ENCODE peak calls at places on chromosomes 1 and 21, in seven cellular contexts. One of them, this sample, is unnamed.
A peak's percentile ranks its signal among the peaks of the same experiment; 100 is the strongest.

GRCh38 chr1:61109910-61110309 is 27.5 kb downstream of the NFIA start:
- DNase-seq in mesenchymal stem cell: no peak
- DNase-seq in mesendoderm: no peak
- DNase-seq in psoas muscle: no peak
- DNase-seq in SK-N-SH: no peak
- DNase-seq in iPS DF 6.9: no peak
- DNase-seq in left ventricle myocardium inferior: no peak
- DNase-seq in this sample: no peak

GRCh38 chr1:184747089-184747955 is 7.3 kb downstream of the EDEM3 start:
- DNase-seq in mesenchymal stem cell: no peak
- DNase-seq in mesendoderm: no peak
- DNase-seq in psoas muscle: no peak
- DNase-seq in SK-N-SH: no peak
- DNase-seq in iPS DF 6.9: no peak
- DNase-seq in left ventricle myocardium inferior: no peak
- DNase-seq in this sample: no peak

GRCh38 chr1:217574265-217574949 is 56.5 kb downstream of the GPATCH2 start:
- DNase-seq in mesenchymal stem cell: no peak
- DNase-seq in mesendoderm: no peak
- DNase-seq in psoas muscle: no peak
- DNase-seq in SK-N-SH: no peak
- DNase-seq in iPS DF 6.9: no peak
- DNase-seq in left ventricle myocardium inferior: no peak
- DNase-seq in this sample: no peak

GRCh38 chr1:170617595-170618215 is 46.2 kb upstream of the PRRX1 start:
- DNase-seq in mesenchymal stem cell: no peak
- DNase-seq in mesendoderm: no peak
- DNase-seq in psoas muscle: no peak
- DNase-seq in SK-N-SH: no peak
- DNase-seq in iPS DF 6.9: no peak
- DNase-seq in left ventricle myocardium inferior: no peak
- DNase-seq in this sample: no peak

GRCh38 chr1:215114154-215114933 is 31.8 kb downstream of the KCNK2 start:
- DNase-seq in mesenchymal stem cell: peak; percentile 51
- DNase-seq in mesendoderm: no peak
- DNase-seq in psoas muscle: no peak
- DNase-seq in SK-N-SH: no peak
- DNase-seq in iPS DF 6.9: no peak
- DNase-seq in left ventricle myocardium inferior: no peak
- DNase-seq in this sample: no peak

GRCh38 chr1:79811173-79811572 is 804.6 kb upstream of the ADGRL4 start:
- DNase-seq in mesenchymal stem cell: peak; percentile 85
- DNase-seq in mesendoderm: no peak
- DNase-seq in psoas muscle: no peak
- DNase-seq in SK-N-SH: no peak
- DNase-seq in iPS DF 6.9: no peak
- DNase-seq in left ventricle myocardium inferior: no peak
- DNase-seq in this sample: no peak

GRCh38 chr1:7743346-7743745 is 27.8 kb upstream of the VAMP3 start:
- DNase-seq in mesenchymal stem cell: no peak
- DNase-seq in mesendoderm: no peak
- DNase-seq in psoas muscle: no peak
- DNase-seq in SK-N-SH: peak; percentile 58
- DNase-seq in iPS DF 6.9: no peak
- DNase-seq in left ventricle myocardium inferior: no peak
- DNase-seq in this sample: no peak

GRCh38 chr1:111904478-111905218 is 84.8 kb downstream of the KCND3 start:
- DNase-seq in mesenchymal stem cell: no peak
- DNase-seq in mesendoderm: peak; percentile 60
- DNase-seq in psoas muscle: no peak
- DNase-seq in SK-N-SH: peak; percentile 43
- DNase-seq in iPS DF 6.9: peak; percentile 9
- DNase-seq in left ventricle myocardium inferior: peak; percentile 38
- DNase-seq in this sample: peak; percentile 70

GRCh38 chr1:221620437-221621384 is 121.2 kb downstream of the DUSP10 start:
- DNase-seq in mesenchymal stem cell: no peak
- DNase-seq in mesendoderm: no peak
- DNase-seq in psoas muscle: no peak
- DNase-seq in SK-N-SH: peak; percentile 27
- DNase-seq in iPS DF 6.9: no peak
- DNase-seq in left ventricle myocardium inferior: no peak
- DNase-seq in this sample: no peak

GRCh38 chr1:22207605-22208264 is 64.8 kb upstream of the WNT4 start:
- DNase-seq in mesenchymal stem cell: no peak
- DNase-seq in mesendoderm: no peak
- DNase-seq in psoas muscle: peak; percentile 57
- DNase-seq in SK-N-SH: peak; percentile 50
- DNase-seq in iPS DF 6.9: no peak
- DNase-seq in left ventricle myocardium inferior: no peak
- DNase-seq in this sample: no peak

GRCh38 chr1:240100351-240100750 is 8.7 kb downstream of the FMN2 start:
- DNase-seq in mesenchymal stem cell: no peak
- DNase-seq in mesendoderm: no peak
- DNase-seq in psoas muscle: no peak
- DNase-seq in SK-N-SH: no peak
- DNase-seq in iPS DF 6.9: no peak
- DNase-seq in left ventricle myocardium inferior: no peak
- DNase-seq in this sample: no peak

GRCh38 chr1:75134939-75135828 is 996 bp downstream of the LHX8 start:
- DNase-seq in mesenchymal stem cell: peak; percentile 34
- DNase-seq in mesendoderm: peak; percentile 73
- DNase-seq in psoas muscle: no peak
- DNase-seq in SK-N-SH: peak; percentile 38
- DNase-seq in iPS DF 6.9: no peak
- DNase-seq in left ventricle myocardium inferior: no peak
- DNase-seq in this sample: peak; percentile 83

GRCh38 chr21:16323586-16323985 is 593.8 kb downstream of the USP25 start:
- DNase-seq in mesenchymal stem cell: no peak
- DNase-seq in mesendoderm: no peak
- DNase-seq in psoas muscle: no peak
- DNase-seq in SK-N-SH: no peak
- DNase-seq in iPS DF 6.9: no peak
- DNase-seq in left ventricle myocardium inferior: no peak
- DNase-seq in this sample: no peak

GRCh38 chr1:150995896-150996295 is 10.8 kb downstream of the MINDY1 start:
- DNase-seq in mesenchymal stem cell: peak; percentile 70
- DNase-seq in mesendoderm: peak; percentile 69
- DNase-seq in psoas muscle: peak; percentile 78
- DNase-seq in SK-N-SH: peak; percentile 43
- DNase-seq in iPS DF 6.9: no peak
- DNase-seq in left ventricle myocardium inferior: peak; percentile 28
- DNase-seq in this sample: peak; percentile 86

GRCh38 chr1:150997949-150998348 is 8.8 kb downstream of the MINDY1 start:
- DNase-seq in mesenchymal stem cell: no peak
- DNase-seq in mesendoderm: no peak
- DNase-seq in psoas muscle: no peak
- DNase-seq in SK-N-SH: no peak
- DNase-seq in iPS DF 6.9: no peak
- DNase-seq in left ventricle myocardium inferior: no peak
- DNase-seq in this sample: no peak

GRCh38 chr1:150992626-150993025 is 10.5 kb downstream of the ANXA9 start:
- DNase-seq in mesenchymal stem cell: no peak
- DNase-seq in mesendoderm: no peak
- DNase-seq in psoas muscle: no peak
- DNase-seq in SK-N-SH: no peak
- DNase-seq in iPS DF 6.9: no peak
- DNase-seq in left ventricle myocardium inferior: no peak
- DNase-seq in this sample: no peak

GRCh38 chr1:150997126-150997872 is 9.4 kb downstream of the MINDY1 start:
- DNase-seq in mesenchymal stem cell: no peak
- DNase-seq in mesendoderm: no peak
- DNase-seq in psoas muscle: no peak
- DNase-seq in SK-N-SH: no peak
- DNase-seq in iPS DF 6.9: no peak
- DNase-seq in left ventricle myocardium inferior: no peak
- DNase-seq in this sample: no peak

GRCh38 chr1:150994248-150994647 is 12.2 kb downstream of the ANXA9 start:
- DNase-seq in mesenchymal stem cell: no peak
- DNase-seq in mesendoderm: no peak
- DNase-seq in psoas muscle: no peak
- DNase-seq in SK-N-SH: no peak
- DNase-seq in iPS DF 6.9: no peak
- DNase-seq in left ventricle myocardium inferior: no peak
- DNase-seq in this sample: no peak
- H3K4me3 ChIP-seq in mesenchymal stem cell: no peak overlapping the region
- H3K4me3 ChIP-seq in mesendoderm: no peak overlapping the region
- H3K4me3 ChIP-seq in psoas muscle: no peak overlapping the region
- H3K4me3 ChIP-seq in SK-N-SH: no peak overlapping the region
- H3K4me3 ChIP-seq in iPS DF 6.9: no peak overlapping the region
- H3K4me3 ChIP-seq in left ventricle myocardium inferior: no peak overlapping the region
- H3K4me3 ChIP-seq in this sample: no peak overlapping the region

GRCh38 chr1:56529801-56530200 is 49.6 kb downstream of the PLPP3 start:
- DNase-seq in mesenchymal stem cell: no peak
- DNase-seq in mesendoderm: no peak
- DNase-seq in psoas muscle: no peak
- DNase-seq in SK-N-SH: no peak
- DNase-seq in iPS DF 6.9: no peak
- DNase-seq in left ventricle myocardium inferior: no peak
- DNase-seq in this sample: no peak
- H3K4me1 ChIP-seq in mesenchymal stem cell: peaks cover 2% of the 10 kb centered on the region
- H3K4me1 ChIP-seq in mesendoderm: peaks cover 18% of the 10 kb centered on the region
- H3K4me1 ChIP-seq in psoas muscle: peaks cover 56% of the 10 kb centered on the region
- H3K4me1 ChIP-seq in SK-N-SH: no peaks in the 10 kb centered on the region
- H3K4me1 ChIP-seq in iPS DF 6.9: peaks cover 21% of the 10 kb centered on the region
- H3K4me1 ChIP-seq in left ventricle myocardium inferior: peaks cover 100% of the 10 kb centered on the region
- H3K4me1 ChIP-seq in this sample: peaks cover 18% of the 10 kb centered on the region

GRCh38 chr21:29443398-29444010 is 144.8 kb downstream of the BACH1 start:
- DNase-seq in mesenchymal stem cell: no peak
- DNase-seq in mesendoderm: no peak
- DNase-seq in psoas muscle: no peak
- DNase-seq in SK-N-SH: no peak
- DNase-seq in iPS DF 6.9: no peak
- DNase-seq in left ventricle myocardium inferior: no peak
- DNase-seq in this sample: no peak

GRCh38 chr21:29453511-29453910 is 154.8 kb downstream of the BACH1 start:
- DNase-seq in mesenchymal stem cell: no peak
- DNase-seq in mesendoderm: no peak
- DNase-seq in psoas muscle: no peak
- DNase-seq in SK-N-SH: no peak
- DNase-seq in iPS DF 6.9: no peak
- DNase-seq in left ventricle myocardium inferior: no peak
- DNase-seq in this sample: no peak

GRCh38 chr21:29448766-29449165 is 150.0 kb downstream of the BACH1 start:
- DNase-seq in mesenchymal stem cell: no peak
- DNase-seq in mesendoderm: no peak
- DNase-seq in psoas muscle: no peak
- DNase-seq in SK-N-SH: no peak
- DNase-seq in iPS DF 6.9: no peak
- DNase-seq in left ventricle myocardium inferior: no peak
- DNase-seq in this sample: no peak

GRCh38 chr21:29454179-29454578 is 155.5 kb downstream of the BACH1 start:
- DNase-seq in mesenchymal stem cell: no peak
- DNase-seq in mesendoderm: no peak
- DNase-seq in psoas muscle: no peak
- DNase-seq in SK-N-SH: no peak
- DNase-seq in iPS DF 6.9: no peak
- DNase-seq in left ventricle myocardium inferior: no peak
- DNase-seq in this sample: no peak

DNA sequence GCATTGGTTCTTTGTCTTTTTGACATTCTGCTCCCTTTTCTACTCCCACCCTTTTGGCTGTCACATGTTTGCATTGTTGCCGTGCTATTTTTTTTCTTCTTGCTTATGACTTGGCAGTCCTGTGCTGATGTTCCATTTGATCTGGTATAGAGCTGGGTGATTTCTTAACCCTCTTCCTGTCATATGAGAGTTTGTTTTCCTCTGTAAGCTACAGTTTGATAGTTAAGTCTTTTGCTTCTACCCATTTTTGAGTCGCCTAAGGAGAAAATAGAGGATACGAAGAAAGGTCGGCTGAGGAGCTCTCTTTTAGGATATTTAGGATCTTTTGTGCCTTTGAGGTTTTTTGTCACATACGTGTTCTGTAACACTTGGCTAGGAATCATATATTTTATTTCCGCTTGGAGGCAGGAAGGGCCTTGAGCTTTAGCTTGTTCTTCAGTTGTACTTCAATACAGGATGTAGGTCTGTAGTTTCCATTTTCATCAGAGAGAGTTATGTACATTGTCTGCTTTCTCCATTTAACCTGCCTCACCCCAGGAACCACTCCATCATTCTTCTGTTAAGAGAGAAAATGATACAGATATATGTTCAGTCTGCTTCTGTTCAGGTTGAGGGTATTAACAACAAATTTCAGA is 150.7 kb downstream of the BACH1 start:
- DNase-seq in mesenchymal stem cell: no peak
- DNase-seq in mesendoderm: no peak
- DNase-seq in psoas muscle: no peak
- DNase-seq in SK-N-SH: no peak
- DNase-seq in iPS DF 6.9: no peak
- DNase-seq in left ventricle myocardium inferior: no peak
- DNase-seq in this sample: no peak
- H3K27ac ChIP-seq in mesenchymal stem cell: no peak overlapping the region
- H3K27ac ChIP-seq in mesendoderm: no peak overlapping the region
- H3K27ac ChIP-seq in psoas muscle: no peak overlapping the region
- H3K27ac ChIP-seq in SK-N-SH: no peak overlapping the region
- H3K27ac ChIP-seq in iPS DF 6.9: no peak overlapping the region
- H3K27ac ChIP-seq in left ventricle myocardium inferior: peak overlapping the region; percentile 43
- H3K27ac ChIP-seq in this sample: no peak overlapping the region

GRCh38 chr1:9425859-9426258 is 113.4 kb upstream of the SLC25A33 start:
- DNase-seq in mesenchymal stem cell: no peak
- DNase-seq in mesendoderm: no peak
- DNase-seq in psoas muscle: no peak
- DNase-seq in SK-N-SH: no peak
- DNase-seq in iPS DF 6.9: no peak
- DNase-seq in left ventricle myocardium inferior: no peak
- DNase-seq in this sample: no peak

GRCh38 chr1:9422921-9423505 is 116.3 kb upstream of the SLC25A33 start:
- DNase-seq in mesenchymal stem cell: no peak
- DNase-seq in mesendoderm: no peak
- DNase-seq in psoas muscle: no peak
- DNase-seq in SK-N-SH: no peak
- DNase-seq in iPS DF 6.9: no peak
- DNase-seq in left ventricle myocardium inferior: no peak
- DNase-seq in this sample: no peak

GRCh38 chr1:9422321-9422720 is 116.9 kb upstream of the SLC25A33 start:
- DNase-seq in mesenchymal stem cell: no peak
- DNase-seq in mesendoderm: no peak
- DNase-seq in psoas muscle: no peak
- DNase-seq in SK-N-SH: no peak
- DNase-seq in iPS DF 6.9: no peak
- DNase-seq in left ventricle myocardium inferior: no peak
- DNase-seq in this sample: no peak

GRCh38 chr1:9426291-9426711 is 113.0 kb upstream of the SLC25A33 start:
- DNase-seq in mesenchymal stem cell: peak; percentile 63
- DNase-seq in mesendoderm: no peak
- DNase-seq in psoas muscle: no peak
- DNase-seq in SK-N-SH: no peak
- DNase-seq in iPS DF 6.9: no peak
- DNase-seq in left ventricle myocardium inferior: no peak
- DNase-seq in this sample: no peak

DNA sequence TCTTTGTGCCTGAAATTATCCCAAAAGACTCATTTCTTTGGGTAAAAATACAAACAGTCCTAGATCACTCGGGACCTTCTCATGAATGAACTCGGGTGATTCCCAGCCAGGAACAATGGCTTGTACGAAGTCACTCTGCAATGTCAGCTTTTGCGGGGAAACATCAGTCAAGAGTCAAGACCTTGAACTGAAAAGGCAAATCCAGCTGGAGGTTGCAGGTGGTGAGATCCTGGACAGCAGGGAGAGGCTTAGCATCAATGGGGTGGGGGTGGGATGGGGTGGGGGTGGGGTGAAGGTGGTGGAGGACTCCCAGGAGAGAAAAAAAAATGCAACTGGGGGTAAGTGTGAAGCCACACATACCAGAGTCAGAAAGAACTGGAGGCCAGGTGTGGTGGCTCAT is 115.0 kb upstream of the SLC25A33 start:
- DNase-seq in mesenchymal stem cell: no peak
- DNase-seq in mesendoderm: no peak
- DNase-seq in psoas muscle: no peak
- DNase-seq in SK-N-SH: no peak
- DNase-seq in iPS DF 6.9: no peak
- DNase-seq in left ventricle myocardium inferior: no peak
- DNase-seq in this sample: no peak
- H3K4me3 ChIP-seq in mesenchymal stem cell: no peak overlapping the region
- H3K4me3 ChIP-seq in mesendoderm: no peak overlapping the region
- H3K4me3 ChIP-seq in psoas muscle: no peak overlapping the region
- H3K4me3 ChIP-seq in SK-N-SH: no peak overlapping the region
- H3K4me3 ChIP-seq in iPS DF 6.9: no peak overlapping the region
- H3K4me3 ChIP-seq in left ventricle myocardium inferior: no peak overlapping the region
- H3K4me3 ChIP-seq in this sample: no peak overlapping the region